ENCODE peak calls at places on chromosomes 4 and X, in seven cellular contexts. J is lung; N is activated naive CD4-positive, alpha-beta T cell treated with anti-CD3 and anti-CD28 coated beads, Interleukin-2, amount 50 U/mL, for 72 hours; Z is sciatic nerve; T is left cardiac atrium; U is HepG2; W is Panc1. S is an unnamed sample.

GRCh38 chrX:45601052-45601451 is 400.4 kb upstream of the DIPK2B start:
- ATAC-seq in Z (no peak), T (no peak), N (no peak), J (no peak), U (no peak), W (no peak), S (no peak)

GRCh38 chr4:146916479-146917076 is 29.1 kb downstream of the TTC29 start:
- ATAC-seq in Z (no peak), U (no peak), T (no peak), N (no peak), J (no peak), W (no peak), S (no peak)

GRCh38 chrX:338836-339400 is 20.3 kb upstream of the GTPBP6 start:
- ATAC-seq in J (no peak), N (peak), U (peak), W (no peak), T (no peak), Z (no peak), S (peak)

GRCh38 chr4:145879598-145879997 is 59.0 kb downstream of the ZNF827 start:
- ATAC-seq in T (peak), J (no peak), N (no peak), U (no peak), W (no peak), Z (peak), S (no peak)

GRCh38 chr4:78669453-78669852 is 106.7 kb upstream of the BMP2K start:
- ATAC-seq in Z (no peak), T (no peak), W (no peak), N (no peak), J (no peak), U (peak), S (no peak)

GRCh38 chrX:118228041-118228440 is 111.4 kb upstream of the KLHL13 start:
- ATAC-seq in Z (no peak), J (no peak), T (peak), W (no peak), N (no peak), U (no peak), S (no peak)

GRCh38 chr4:39205476-39205875 is 23.1 kb downstream of the WDR19 start:
- ATAC-seq in W (no peak), Z (no peak), T (no peak), N (no peak), U (no peak), J (no peak), S (no peak)

GRCh38 chr4:7581477-7581876 is 146.7 kb upstream of the PSAPL1 start:
- ATAC-seq in W (no peak), T (no peak), U (peak), Z (no peak), J (no peak), N (no peak), S (no peak)

GRCh38 chrX:77572322-77572721 is 125.1 kb downstream of the FGF16 start:
- ATAC-seq in W (no peak), T (no peak), U (no peak), Z (no peak), J (no peak), N (no peak), S (no peak)

GRCh38 chrX:45781901-45782553 is 581.4 kb upstream of the DIPK2B start:
- ATAC-seq in J (no peak), U (peak), Z (peak), W (peak), T (peak), N (no peak), S (peak)

GRCh38 chr4:169612869-169613859 is 781 bp upstream of the NEK1 start:
- ATAC-seq in J (peak), U (peak), Z (peak), T (peak), N (peak), W (peak), S (peak)

S was measured in esophagus mucosa.